ENCODE peak calls at places on chromosomes 3 and 15, in five cellular contexts. B, Q, T, D and P are unnamed samples.

GRCh38 chr3:99846472-99846871 is 28.8 kb downstream of the CMSS1 start:
- DNase-seq in D (no peak), Q (no peak), T (no peak), B (no peak), P (peak)

GRCh38 chr15:62601779-62602540 is 436.9 kb upstream of the C2CD4B start:
- DNase-seq in D (no peak), B (no peak), Q (peak), T (no peak), P (peak)

GRCh38 chr3:535566-536416 is 339.2 kb downstream of the CHL1 start:
- DNase-seq in D (no peak), B (peak), Q (no peak), T (peak), P (peak)

GRCh38 chr15:79918278-79918677 is 21.5 kb upstream of the MTHFS start:
- DNase-seq in B (no peak), T (peak), D (no peak), Q (no peak), P (no peak)

GRCh38 chr3:49751501-49751900 is 27.8 kb upstream of the GMPPB start:
- DNase-seq in D (no peak), T (no peak), Q (no peak), B (no peak), P (no peak)

GRCh38 chr3:129249284-129250065 is at the start of gene COPG1:
- DNase-seq in Q (peak), T (peak), D (peak), B (peak), P (peak)

GRCh38 chr3:187210091-187210490 is 12.8 kb downstream of the RTP1 start:
- DNase-seq in D (no peak), Q (no peak), T (no peak), B (no peak), P (no peak)

GRCh38 chr15:40192942-40193341 is 32.1 kb downstream of the BUB1B start:
- DNase-seq in B (no peak), T (no peak), Q (peak), D (no peak), P (peak)

GRCh38 chr15:64310036-64310435 is 45.9 kb downstream of the CSNK1G1 start:
- DNase-seq in Q (no peak), T (no peak), D (no peak), B (no peak), P (no peak)

GRCh38 chr15:64122936-64123351 is 27.2 kb downstream of the SNX1 start:
- DNase-seq in Q (no peak), D (peak), T (no peak), B (no peak), P (no peak)

GRCh38 chr3:63914312-63914711 is 2.1 kb upstream of the SCAANT1 start:
- DNase-seq in T (no peak), D (no peak), B (peak), Q (no peak), P (peak)

GRCh38 chr3:60917136-60917535 is 334.1 kb downstream of the FHIT start:
- DNase-seq in B (peak), Q (no peak), D (no peak), T (no peak), P (no peak)